ENCODE peak calls at places on chromosomes 3 and 15, in six cellular contexts. K is putamen; E is small intestine; O is stimulated activated CD8-positive, alpha-beta memory T cell treated with anti-CD3 and anti-CD28 coated beads, Interleukin-7, amount 100 ng/mL, for 24 hours; F is heart right ventricle; W is cardiac fibroblast. Q is an unnamed sample.

GRCh38 chr3:14416453-14416852 is 14.0 kb downstream of the SLC6A6 start:
- DNase-seq in W (no peak), K (no peak), F (no peak), O (no peak), E (no peak), Q (no peak)

GRCh38 chr3:151751161-151751560 is 17.4 kb downstream of the AADACL2 start:
- DNase-seq in F (no peak), K (no peak), E (no peak), W (peak), O (no peak), Q (no peak)

GRCh38 chr3:45591547-45591912 is 3.0 kb upstream of the LIMD1 start:
- DNase-seq in K (no peak), W (no peak), E (no peak), O (no peak), F (no peak), Q (no peak)

GRCh38 chr3:49556500-49557275 is 2.4 kb downstream of the BSN start:
- DNase-seq in O (no peak), E (no peak), F (no peak), K (peak), W (no peak), Q (no peak)

GRCh38 chr15:67992834-67993233 is 61.3 kb upstream of the PIAS1 start:
- DNase-seq in O (no peak), F (no peak), W (no peak), K (no peak), E (peak), Q (no peak)

GRCh38 chr3:155282416-155283091 is 10.9 kb downstream of the STRIT1 start:
- DNase-seq in W (peak), O (no peak), F (no peak), K (no peak), E (no peak), Q (no peak)

GRCh38 chr3:112774293-112774926 is 72.3 kb downstream of the CD200R1L start:
- DNase-seq in W (peak), E (peak), K (no peak), O (no peak), F (no peak), Q (no peak)

GRCh38 chr3:189914799-189915198 is 205.9 kb downstream of the P3H2 start:
- DNase-seq in O (no peak), W (peak), K (no peak), E (no peak), F (no peak), Q (peak)

GRCh38 chr3:62100233-62100989 is 272.9 kb downstream of the FEZF2 start:
- DNase-seq in O (no peak), K (no peak), E (no peak), F (no peak), W (peak), Q (no peak)

GRCh38 chr3:126008219-126008618 is 39.2 kb downstream of the ROPN1B start:
- DNase-seq in W (no peak), E (no peak), K (no peak), O (no peak), F (no peak), Q (no peak)

GRCh38 chr15:95254263-95254662 is 1022.9 kb downstream of the MCTP2 start:
- DNase-seq in O (no peak), E (no peak), K (no peak), W (peak), F (no peak), Q (no peak)

GRCh38 chr3:134460965-134461364 is 24.8 kb downstream of the ANAPC13 start:
- DNase-seq in W (peak), E (no peak), O (no peak), K (no peak), F (no peak), Q (no peak)

GRCh38 chr3:19539488-19540395 is 391.4 kb downstream of the KCNH8 start:
- DNase-seq in O (no peak), E (no peak), K (no peak), W (no peak), F (no peak), Q (no peak)

GRCh38 chr15:33398555-33398954 is 87.8 kb downstream of the RYR3 start:
- DNase-seq in E (no peak), O (no peak), F (no peak), W (no peak), K (peak), Q (no peak)

GRCh38 chr15:70090436-70091291 is 7.1 kb downstream of the TLE3 start:
- DNase-seq in K (no peak), E (peak), F (no peak), W (no peak), O (no peak), Q (no peak)

GRCh38 chr3:147945968-147946519 is 536.9 kb downstream of the ZIC1 start:
- DNase-seq in F (peak), W (peak), O (no peak), E (peak), K (peak), Q (peak)

GRCh38 chr3:172257638-172258400 is 190.4 kb downstream of the GHSR start:
- DNase-seq in W (no peak), O (no peak), F (no peak), K (no peak), E (no peak), Q (no peak)

GRCh38 chr3:69696365-69696764 is 42.9 kb upstream of the MITF start:
- DNase-seq in O (no peak), K (no peak), E (no peak), F (no peak), W (no peak), Q (no peak)

Q was measured in tibial artery.